ENCODE peak calls at places on chromosomes 6 and 20, in five cellular contexts. I is neural progenitor cell, P is lower lobe of right lung, Q is A549, E is pancreas. J is an unnamed sample.
A peak's percentile ranks its signal among the peaks of the same experiment; 100 is the strongest.

GRCh38 chr6:15472626-15473025 is 190.2 kb downstream of the DTNBP1 start:
- DNase-seq in I (no peak), P (no peak), Q (no peak), E (no peak), J (no peak)

GRCh38 chr6:147695819-147696218 is 187.3 kb downstream of the SAMD5 start:
- DNase-seq in I (no peak), P (no peak), Q (no peak), E (no peak), J (no peak)

GRCh38 chr6:107769053-107769658 is 55.0 kb downstream of the SCML4 start:
- DNase-seq in I (peak; percentile 18), P (no peak), Q (no peak), E (no peak), J (no peak)

GRCh38 chr6:39520411-39520810 is 197.9 kb upstream of the KCNK16 start:
- DNase-seq in I (no peak), P (no peak), Q (no peak), E (no peak), J (no peak)

GRCh38 chr20:50348118-50348517 is 157.5 kb downstream of the CEBPB start:
- DNase-seq in I (no peak), P (peak; percentile 57), Q (no peak), E (peak; percentile 46), J (no peak)

GRCh38 chr6:148328876-148329567 is 13.6 kb upstream of the SASH1 start:
- DNase-seq in I (no peak), P (no peak), Q (no peak), E (no peak), J (no peak)

GRCh38 chr20:61589055-61589385 is 337.0 kb downstream of the CDH4 start:
- DNase-seq in I (no peak), P (no peak), Q (peak; percentile 12), E (no peak), J (no peak)

GRCh38 chr6:3618300-3619041 is 133.0 kb downstream of the PXDC1 start:
- DNase-seq in I (no peak), P (no peak), Q (no peak), E (no peak), J (no peak)

GRCh38 chr6:42702200-42702599 is 20.2 kb downstream of the PRPH2 start:
- DNase-seq in I (no peak), P (no peak), Q (no peak), E (no peak), J (no peak)

GRCh38 chr20:41261790-41262717 is 55.5 kb downstream of the ZHX3 start:
- DNase-seq in I (no peak), P (no peak), Q (no peak), E (no peak), J (no peak)

GRCh38 chr6:100283288-100283687 is 181.4 kb downstream of the SIM1 start:
- DNase-seq in I (peak; percentile 9), P (no peak), Q (peak; percentile 12), E (no peak), J (no peak)

GRCh38 chr6:48136856-48137255 is 25.9 kb upstream of the PTCHD4 start:
- DNase-seq in I (no peak), P (no peak), Q (no peak), E (no peak), J (no peak)

GRCh38 chr6:551405-551804 is 105.5 kb downstream of the HUS1B start:
- DNase-seq in I (peak; percentile 70), P (no peak), Q (no peak), E (no peak), J (peak; percentile 46)

GRCh38 chr6:34520645-34521462 is 35.3 kb downstream of the SPDEF start:
- DNase-seq in I (no peak), P (peak; percentile 28), Q (no peak), E (no peak), J (no peak)

GRCh38 chr20:37704955-37705354 is 11.1 kb downstream of the CTNNBL1 start:
- DNase-seq in I (no peak), P (no peak), Q (no peak), E (no peak), J (no peak)

GRCh38 chr6:168640738-168641137 is 199.8 kb downstream of the SMOC2 start:
- DNase-seq in I (no peak), P (no peak), Q (no peak), E (no peak), J (no peak)

GRCh38 chr6:156687875-156688549 is 89.2 kb upstream of the ARID1B start:
- DNase-seq in I (peak; percentile 56), P (peak; percentile 47), Q (no peak), E (peak; percentile 5), J (peak; percentile 32)

GRCh38 chr6:33628401-33628964 is 7.4 kb downstream of the ITPR3 start:
- DNase-seq in I (no peak), P (no peak), Q (no peak), E (no peak), J (peak; percentile 85)

GRCh38 chr6:38688579-38689087 is 14.3 kb downstream of the GLO1 start:
- DNase-seq in I (peak; percentile 32), P (no peak), Q (no peak), E (no peak), J (peak; percentile 50)

GRCh38 chr20:45887346-45887715 is at the start of gene SPATA25:
- DNase-seq in I (no peak), P (no peak), Q (no peak), E (no peak), J (no peak)

GRCh38 chr6:39361657-39362486 is 39.4 kb upstream of the KCNK16 start:
- DNase-seq in I (peak; percentile 86), P (peak; percentile 62), Q (peak; percentile 53), E (peak; percentile 41), J (peak; percentile 62)

GRCh38 chr6:45350186-45350585 is 22.1 kb downstream of the RUNX2 start:
- DNase-seq in I (no peak), P (no peak), Q (no peak), E (no peak), J (no peak)

DNA sequence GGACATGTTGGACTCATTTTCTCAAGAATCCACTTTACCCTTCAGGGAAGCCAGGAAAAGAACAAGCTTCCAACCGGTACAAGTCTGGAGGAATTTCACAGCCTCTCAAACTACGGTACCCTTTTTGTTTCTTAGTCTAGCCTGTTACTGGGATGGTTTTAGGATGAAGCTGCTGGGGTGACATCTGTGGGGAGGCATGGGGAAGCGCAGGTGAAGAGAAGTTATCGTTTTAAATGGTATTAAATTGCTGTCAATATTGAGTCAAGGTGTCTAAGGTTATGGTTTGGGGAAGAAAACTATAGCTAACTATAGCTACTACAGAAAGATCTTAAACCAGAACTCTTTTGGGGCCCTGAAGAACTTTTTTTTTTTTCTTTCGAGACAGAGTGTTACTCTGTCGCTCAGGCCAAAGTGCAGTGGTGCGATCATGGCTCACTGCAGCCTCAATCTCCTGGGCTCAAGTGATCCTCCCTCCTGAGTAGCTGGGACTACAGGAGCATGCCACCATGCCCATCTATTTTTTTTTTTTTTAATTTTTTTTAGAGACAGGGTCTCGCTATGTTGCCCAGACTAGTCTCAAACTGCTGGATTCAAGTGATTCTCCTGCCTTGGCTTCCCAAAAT is 128.7 kb downstream of the RIN2 start:
- DNase-seq in I (peak; percentile 16), P (no peak), Q (peak; percentile 67), E (no peak), J (no peak)
- TF ChIP-seq CTCF in I (peak; percentile 29), P (no peak), Q (peak; percentile 49), E (no peak), J (no peak)

GRCh38 chr6:26270903-26271639 is 93.9 kb upstream of the BTN3A2 start:
- DNase-seq in I (peak; percentile 93), P (peak; percentile 52), Q (no peak), E (no peak), J (peak; percentile 98)
- H3K27ac ChIP-seq in I (peak overlapping the region; percentile 75), P (peak overlapping the region; percentile 94), Q (peak overlapping the region; percentile 96), E (no peak overlapping the region), J (peak overlapping the region; percentile 99)

DNA sequence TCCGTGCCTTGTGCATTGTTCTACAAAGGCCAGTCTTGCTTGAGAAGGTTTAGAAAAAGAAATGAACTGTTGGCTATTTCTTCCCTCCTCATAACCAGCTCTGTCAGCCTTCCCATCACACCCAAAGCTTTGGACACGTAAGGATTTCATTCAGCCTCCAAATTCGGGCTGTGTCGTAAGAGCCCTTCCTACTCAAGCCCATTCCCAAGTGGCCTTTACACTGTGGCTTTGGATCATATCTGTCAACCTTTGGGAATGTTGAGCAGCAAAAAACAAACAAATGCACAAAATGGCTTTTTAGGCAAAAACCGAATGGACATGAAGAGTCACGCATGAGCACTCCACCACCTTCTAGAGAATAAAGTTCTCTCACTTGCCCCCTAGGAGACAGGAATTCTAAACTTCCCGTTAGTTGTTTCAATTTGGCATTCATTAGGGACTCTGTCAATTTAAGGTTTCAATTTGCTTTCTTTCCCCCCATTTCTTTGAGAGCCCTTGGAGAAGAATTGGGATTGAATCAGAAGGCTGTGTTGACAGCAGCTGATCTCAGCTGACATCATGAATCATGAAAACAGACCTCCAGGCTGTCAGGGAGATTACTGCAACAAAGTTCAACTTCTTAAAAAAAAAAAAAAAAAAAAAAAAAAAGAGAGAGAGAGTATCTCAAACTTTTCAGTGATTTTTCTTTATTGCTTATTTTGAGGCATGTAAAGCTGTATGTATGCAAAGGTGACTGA is 110.4 kb downstream of the BCAS1 start:
- DNase-seq in I (no peak), P (no peak), Q (no peak), E (no peak), J (no peak)
- TF ChIP-seq CTCF in I (no peak), P (no peak), Q (no peak), E (no peak), J (no peak)

GRCh38 chr6:127971945-127972391 is 71.1 kb upstream of the THEMIS start:
- DNase-seq in I (no peak), P (no peak), Q (no peak), E (no peak), J (no peak)
- H3K27ac ChIP-seq in I (no peak overlapping the region), P (no peak overlapping the region), Q (no peak overlapping the region), E (no peak overlapping the region), J (no peak overlapping the region)

DNA sequence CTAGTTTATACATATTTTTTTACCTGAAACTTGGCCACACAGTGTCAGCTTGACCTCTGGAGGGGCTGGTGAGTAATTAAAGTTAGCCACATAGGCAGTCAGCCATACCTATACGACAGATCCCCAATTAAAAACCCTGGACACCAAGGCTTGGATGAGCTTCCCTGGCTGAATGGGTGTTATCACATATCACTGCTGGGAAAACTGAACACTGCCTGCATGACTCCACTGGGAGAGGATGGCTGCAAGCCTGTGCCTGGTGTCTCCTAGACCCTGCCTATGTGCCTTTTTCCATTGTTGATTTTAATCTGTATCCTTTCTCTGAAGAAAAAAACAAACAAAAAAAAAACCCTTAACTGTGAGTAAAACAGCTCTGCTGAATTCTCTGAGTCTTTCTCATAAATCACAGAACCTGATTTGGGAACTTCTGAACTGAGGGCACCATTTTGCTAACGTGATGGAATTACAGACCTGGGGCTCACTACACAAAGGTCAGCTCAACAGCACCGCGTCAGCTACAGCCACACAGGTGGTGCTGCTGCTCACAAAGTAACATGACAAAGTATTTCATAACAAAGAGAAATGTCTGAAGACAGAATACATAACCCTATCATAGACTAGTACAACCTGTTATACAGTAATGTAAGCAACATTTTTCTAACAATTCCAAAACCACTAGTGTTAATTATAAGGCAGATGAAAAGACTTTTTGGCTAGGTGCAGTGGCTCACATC is 97.0 kb downstream of the SLC23A2 start:
- DNase-seq in I (no peak), P (no peak), Q (no peak), E (no peak), J (no peak)
- TF ChIP-seq CTCF in I (no peak), P (no peak), Q (no peak), E (no peak), J (no peak)

DNA sequence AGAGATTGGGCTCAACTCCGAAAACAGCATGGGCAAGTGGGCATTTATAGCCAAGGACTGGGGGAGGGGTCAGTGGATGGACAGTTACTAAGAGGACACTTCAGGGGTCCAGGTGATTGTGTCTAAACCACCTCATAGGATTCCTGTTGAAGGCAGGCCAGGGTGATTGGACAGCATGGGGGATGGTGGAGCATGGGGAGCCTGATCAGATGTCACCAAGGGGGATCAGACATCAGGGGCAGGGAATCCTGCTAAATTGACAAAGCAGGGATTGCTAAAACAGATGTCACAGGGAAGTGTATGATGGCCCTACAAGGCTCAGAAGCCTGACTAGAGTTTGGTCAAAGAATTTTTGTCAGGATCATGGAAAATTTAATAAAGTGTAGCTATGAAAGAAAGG is 2.4 kb upstream of the PYGB start:
- DNase-seq in I (no peak), P (no peak), Q (no peak), E (no peak), J (no peak)
- H3K27ac ChIP-seq in I (no peak overlapping the region), P (no peak overlapping the region), Q (peak overlapping the region; percentile 72), E (no peak overlapping the region), J (no peak overlapping the region)